ENCODE peak calls at places on chromosomes 11 and 22, in seven cellular contexts. One of them, this sample, is unnamed.

GRCh38 chr22:21835378-21835777 is 32.1 kb downstream of the MAPK1 start:
- DNase-seq in body of pancreas: no peak
- DNase-seq in fibroblast of lung: no peak
- DNase-seq in BJ: no peak
- DNase-seq in glutamatergic neuron: no peak
- DNase-seq in HL-60: no peak
- DNase-seq in A673: no peak
- DNase-seq in this sample: no peak

GRCh38 chr11:65868076-65868667 is 4.4 kb downstream of the EFEMP2 start:
- DNase-seq in BJ: no peak
- DNase-seq in body of pancreas: peak
- DNase-seq in A673: peak
- DNase-seq in HL-60: no peak
- DNase-seq in glutamatergic neuron: no peak
- DNase-seq in fibroblast of lung: peak
- DNase-seq in this sample: no peak

GRCh38 chr22:23207786-23208325 is 27.5 kb downstream of the BCR start:
- DNase-seq in HL-60: no peak
- DNase-seq in glutamatergic neuron: no peak
- DNase-seq in fibroblast of lung: no peak
- DNase-seq in body of pancreas: no peak
- DNase-seq in BJ: no peak
- DNase-seq in A673: no peak
- DNase-seq in this sample: no peak

GRCh38 chr11:76835928-76836612 is 24.6 kb upstream of the ACER3 start:
- DNase-seq in HL-60: no peak
- DNase-seq in BJ: peak
- DNase-seq in A673: peak
- DNase-seq in body of pancreas: peak
- DNase-seq in fibroblast of lung: peak
- DNase-seq in glutamatergic neuron: no peak
- DNase-seq in this sample: no peak

GRCh38 chr11:71140206-71140919 is 112.0 kb downstream of the SHANK2 start:
- DNase-seq in HL-60: no peak
- DNase-seq in BJ: no peak
- DNase-seq in glutamatergic neuron: no peak
- DNase-seq in body of pancreas: peak
- DNase-seq in fibroblast of lung: peak
- DNase-seq in A673: no peak
- DNase-seq in this sample: no peak

GRCh38 chr11:118913411-118914125 is 12.2 kb downstream of the BCL9L start:
- DNase-seq in HL-60: no peak
- DNase-seq in glutamatergic neuron: no peak
- DNase-seq in fibroblast of lung: no peak
- DNase-seq in A673: no peak
- DNase-seq in body of pancreas: peak
- DNase-seq in BJ: no peak
- DNase-seq in this sample: no peak

GRCh38 chr11:91299980-91300379 is 924.6 kb upstream of the FAT3 start:
- DNase-seq in body of pancreas: no peak
- DNase-seq in A673: no peak
- DNase-seq in fibroblast of lung: peak
- DNase-seq in HL-60: no peak
- DNase-seq in BJ: no peak
- DNase-seq in glutamatergic neuron: no peak
- DNase-seq in this sample: no peak

GRCh38 chr11:67301313-67301921 is 1.9 kb upstream of the SSH3 start:
- DNase-seq in HL-60: no peak
- DNase-seq in body of pancreas: no peak
- DNase-seq in A673: no peak
- DNase-seq in glutamatergic neuron: peak
- DNase-seq in fibroblast of lung: no peak
- DNase-seq in BJ: no peak
- DNase-seq in this sample: no peak

GRCh38 chr11:118705796-118706545 is 26.5 kb upstream of the TREH start:
- DNase-seq in body of pancreas: no peak
- DNase-seq in glutamatergic neuron: no peak
- DNase-seq in A673: no peak
- DNase-seq in HL-60: no peak
- DNase-seq in fibroblast of lung: no peak
- DNase-seq in BJ: no peak
- DNase-seq in this sample: no peak

GRCh38 chr11:7046474-7046873 is 26.2 kb downstream of the NLRP14 start:
- DNase-seq in body of pancreas: no peak
- DNase-seq in HL-60: no peak
- DNase-seq in BJ: peak
- DNase-seq in fibroblast of lung: peak
- DNase-seq in A673: no peak
- DNase-seq in glutamatergic neuron: no peak
- DNase-seq in this sample: no peak

GRCh38 chr11:46308632-46309419 is 31.4 kb downstream of the CREB3L1 start:
- DNase-seq in A673: peak
- DNase-seq in glutamatergic neuron: peak
- DNase-seq in HL-60: peak
- DNase-seq in body of pancreas: peak
- DNase-seq in BJ: no peak
- DNase-seq in fibroblast of lung: peak
- DNase-seq in this sample: peak

GRCh38 chr11:110290591-110291334 is 5.7 kb downstream of the RDX start:
- DNase-seq in HL-60: no peak
- DNase-seq in glutamatergic neuron: no peak
- DNase-seq in fibroblast of lung: no peak
- DNase-seq in A673: no peak
- DNase-seq in BJ: no peak
- DNase-seq in body of pancreas: no peak
- DNase-seq in this sample: no peak

GRCh38 chr11:70541176-70541575 is 142.8 kb downstream of the CTTN start:
- DNase-seq in A673: no peak
- DNase-seq in BJ: no peak
- DNase-seq in glutamatergic neuron: peak
- DNase-seq in body of pancreas: no peak
- DNase-seq in fibroblast of lung: no peak
- DNase-seq in HL-60: no peak
- DNase-seq in this sample: no peak

GRCh38 chr22:42763965-42764480 is 43.4 kb upstream of the A4GALT start:
- DNase-seq in BJ: no peak
- DNase-seq in fibroblast of lung: no peak
- DNase-seq in body of pancreas: no peak
- DNase-seq in A673: no peak
- DNase-seq in HL-60: no peak
- DNase-seq in glutamatergic neuron: no peak
- DNase-seq in this sample: peak

GRCh38 chr11:35288817-35289541 is 130.4 kb downstream of the SLC1A2 start:
- DNase-seq in BJ: peak
- DNase-seq in A673: no peak
- DNase-seq in body of pancreas: no peak
- DNase-seq in fibroblast of lung: peak
- DNase-seq in HL-60: no peak
- DNase-seq in glutamatergic neuron: no peak
- DNase-seq in this sample: no peak

GRCh38 chr22:36334838-36335603 is 52.7 kb downstream of the MYH9 start:
- DNase-seq in A673: peak
- DNase-seq in fibroblast of lung: peak
- DNase-seq in body of pancreas: peak
- DNase-seq in HL-60: peak
- DNase-seq in glutamatergic neuron: no peak
- DNase-seq in BJ: no peak
- DNase-seq in this sample: no peak

GRCh38 chr11:134578807-134579708 is 167.0 kb upstream of the B3GAT1 start:
- DNase-seq in fibroblast of lung: no peak
- DNase-seq in A673: no peak
- DNase-seq in HL-60: no peak
- DNase-seq in BJ: no peak
- DNase-seq in body of pancreas: no peak
- DNase-seq in glutamatergic neuron: no peak
- DNase-seq in this sample: no peak
- TF ChIP-seq CTCF in fibroblast of lung: no peak
- TF ChIP-seq CTCF in A673: no peak
- TF ChIP-seq CTCF in HL-60: no peak
- TF ChIP-seq CTCF in BJ: no peak
- TF ChIP-seq CTCF in body of pancreas: no peak
- TF ChIP-seq CTCF in glutamatergic neuron: peak
- TF ChIP-seq CTCF in this sample: no peak

DNA sequence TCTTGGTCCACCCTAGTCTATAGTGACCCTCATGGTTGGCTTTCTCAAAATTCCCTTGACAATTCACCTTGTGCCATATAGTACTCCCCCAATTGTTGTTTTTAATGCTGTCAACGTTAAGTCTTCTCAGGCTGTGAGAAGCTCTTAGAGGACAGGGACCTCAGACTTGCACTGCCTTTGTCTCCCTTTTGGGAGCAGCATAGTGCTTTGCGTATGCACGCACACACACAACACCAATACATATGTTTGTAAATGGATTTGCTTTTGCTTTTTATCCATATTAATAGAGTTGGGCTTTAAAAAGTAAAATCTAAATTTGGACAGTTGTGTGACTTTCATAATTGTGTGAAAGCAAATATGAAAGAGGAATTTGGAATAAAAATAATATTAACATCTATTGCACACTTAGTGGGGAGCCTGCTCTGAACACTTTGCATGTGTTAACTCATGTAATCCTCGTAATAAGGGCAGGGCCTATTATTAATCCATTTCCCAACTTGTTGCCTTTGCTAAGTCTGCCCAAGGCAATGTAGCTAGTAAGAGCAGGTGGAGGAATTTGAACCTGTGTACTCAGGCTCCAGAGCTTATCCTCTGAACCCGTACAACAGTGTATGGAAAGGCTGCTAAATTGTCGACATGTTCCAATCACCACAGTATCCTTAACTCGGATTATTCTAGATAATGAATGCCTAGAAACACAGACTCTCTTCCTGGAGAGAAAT is 257.7 kb upstream of the NARS2 start:
- DNase-seq in body of pancreas: no peak
- DNase-seq in BJ: no peak
- DNase-seq in glutamatergic neuron: no peak
- DNase-seq in A673: no peak
- DNase-seq in fibroblast of lung: no peak
- DNase-seq in HL-60: no peak
- DNase-seq in this sample: no peak
- TF ChIP-seq CTCF in body of pancreas: no peak
- TF ChIP-seq CTCF in BJ: no peak
- TF ChIP-seq CTCF in glutamatergic neuron: no peak
- TF ChIP-seq CTCF in A673: peak
- TF ChIP-seq CTCF in fibroblast of lung: peak
- TF ChIP-seq CTCF in HL-60: no peak
- TF ChIP-seq CTCF in this sample: no peak

DNA sequence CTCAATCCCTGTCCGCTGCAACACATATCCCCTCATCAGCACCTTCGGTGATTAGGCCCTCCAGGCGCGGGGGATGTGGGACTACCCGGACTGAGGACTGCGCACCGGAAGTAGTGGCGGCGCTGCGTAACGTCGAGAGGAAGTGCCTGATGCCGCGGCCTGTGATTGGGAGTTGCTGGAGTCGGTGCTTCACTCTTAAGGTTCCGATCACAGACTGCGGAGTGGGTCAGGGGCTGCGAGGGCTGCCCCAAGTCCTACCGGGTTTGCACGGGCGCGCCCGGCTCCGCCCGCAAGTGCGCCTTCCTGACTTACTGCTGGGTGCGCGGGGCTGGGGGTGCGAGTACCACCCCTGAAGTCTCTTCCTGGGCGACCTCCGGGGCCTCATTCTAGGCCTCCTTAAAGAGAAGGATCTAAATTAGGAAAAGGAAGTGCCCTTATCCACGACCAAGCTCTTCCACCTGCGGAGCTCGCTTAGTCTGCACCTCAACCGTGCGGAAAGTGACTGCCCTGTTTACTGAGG is at the start of gene ALKBH3:
- DNase-seq in A673: peak
- DNase-seq in BJ: peak
- DNase-seq in HL-60: peak
- DNase-seq in body of pancreas: peak
- DNase-seq in glutamatergic neuron: peak
- DNase-seq in fibroblast of lung: peak
- DNase-seq in this sample: peak
- TF ChIP-seq CTCF in A673: no peak
- TF ChIP-seq CTCF in BJ: no peak
- TF ChIP-seq CTCF in HL-60: no peak
- TF ChIP-seq CTCF in body of pancreas: no peak
- TF ChIP-seq CTCF in glutamatergic neuron: no peak
- TF ChIP-seq CTCF in fibroblast of lung: no peak
- TF ChIP-seq CTCF in this sample: no peak

GRCh38 chr11:120180571-120181445 is 30.0 kb upstream of the OAF start:
- DNase-seq in body of pancreas: no peak
- DNase-seq in BJ: no peak
- DNase-seq in HL-60: no peak
- DNase-seq in glutamatergic neuron: no peak
- DNase-seq in A673: no peak
- DNase-seq in fibroblast of lung: peak
- DNase-seq in this sample: no peak
- TF ChIP-seq CTCF in body of pancreas: no peak
- TF ChIP-seq CTCF in BJ: peak
- TF ChIP-seq CTCF in HL-60: no peak
- TF ChIP-seq CTCF in glutamatergic neuron: no peak
- TF ChIP-seq CTCF in A673: peak
- TF ChIP-seq CTCF in fibroblast of lung: peak
- TF ChIP-seq CTCF in this sample: no peak

GRCh38 chr11:36490026-36490806 is 19.9 kb downstream of the TRAF6 start:
- DNase-seq in BJ: no peak
- DNase-seq in glutamatergic neuron: no peak
- DNase-seq in fibroblast of lung: no peak
- DNase-seq in HL-60: no peak
- DNase-seq in body of pancreas: no peak
- DNase-seq in A673: no peak
- DNase-seq in this sample: no peak
- TF ChIP-seq CTCF in BJ: no peak
- TF ChIP-seq CTCF in glutamatergic neuron: no peak
- TF ChIP-seq CTCF in fibroblast of lung: no peak
- TF ChIP-seq CTCF in HL-60: no peak
- TF ChIP-seq CTCF in body of pancreas: no peak
- TF ChIP-seq CTCF in A673: no peak
- TF ChIP-seq CTCF in this sample: no peak

GRCh38 chr11:15826826-15827225 is 529.5 kb downstream of the SOX6 start:
- DNase-seq in body of pancreas: no peak
- DNase-seq in HL-60: peak
- DNase-seq in A673: peak
- DNase-seq in fibroblast of lung: no peak
- DNase-seq in glutamatergic neuron: peak
- DNase-seq in BJ: no peak
- DNase-seq in this sample: peak
- TF ChIP-seq CTCF in body of pancreas: no peak
- TF ChIP-seq CTCF in HL-60: peak
- TF ChIP-seq CTCF in A673: peak
- TF ChIP-seq CTCF in fibroblast of lung: peak
- TF ChIP-seq CTCF in glutamatergic neuron: peak
- TF ChIP-seq CTCF in BJ: peak
- TF ChIP-seq CTCF in this sample: peak

GRCh38 chr11:64650923-64651523 is 60.0 kb downstream of the SLC22A12 start:
- DNase-seq in A673: no peak
- DNase-seq in HL-60: peak
- DNase-seq in fibroblast of lung: peak
- DNase-seq in body of pancreas: no peak
- DNase-seq in glutamatergic neuron: peak
- DNase-seq in BJ: no peak
- DNase-seq in this sample: peak
- TF ChIP-seq CTCF in A673: peak
- TF ChIP-seq CTCF in HL-60: peak
- TF ChIP-seq CTCF in fibroblast of lung: peak
- TF ChIP-seq CTCF in body of pancreas: peak
- TF ChIP-seq CTCF in glutamatergic neuron: peak
- TF ChIP-seq CTCF in BJ: peak
- TF ChIP-seq CTCF in this sample: peak

This sample was measured in GM20000.